ENCODE peak calls at places on chromosomes 2 and 18, in nine cellular contexts. Y is amniotic stem cell; Z is HT-29; P is CD4-positive, alpha-beta memory T cell; U is IMR-90; E is CD8-positive, alpha-beta T cell; R is caudate nucleus; I is NCI-H1105; X is psoas muscle. F is an unnamed sample.

GRCh38 chr18:3758531-3758930 is 308.6 kb downstream of the TGIF1 start:
- DNase-seq in Y (no peak), I (no peak), P (no peak), E (no peak), R (no peak), Z (no peak), X (no peak), U (peak), F (no peak)

GRCh38 chr2:144679942-144680341 is 160.0 kb upstream of the ZEB2 start:
- DNase-seq in X (no peak), Z (no peak), I (peak), U (no peak), R (no peak), Y (no peak), E (no peak), P (no peak), F (no peak)

GRCh38 chr2:44169155-44169898 is 652 bp downstream of the PPM1B start:
- DNase-seq in E (peak), Z (peak), R (peak), Y (no peak), U (peak), X (peak), P (peak), I (no peak), F (peak)

GRCh38 chr2:122804494-122804893 is 1049.0 kb downstream of the TSN start:
- DNase-seq in Z (no peak), P (no peak), E (no peak), X (no peak), R (no peak), I (no peak), Y (no peak), U (no peak), F (no peak)

GRCh38 chr2:3612639-3613523 is 18.0 kb downstream of the COLEC11 start:
- DNase-seq in P (no peak), X (no peak), E (no peak), R (no peak), Y (no peak), Z (no peak), I (no peak), U (no peak), F (no peak)

GRCh38 chr2:65576861-65577601 is 144.6 kb upstream of the SPRED2 start:
- DNase-seq in X (no peak), U (peak), I (no peak), E (no peak), Y (peak), R (no peak), Z (peak), P (no peak), F (no peak)

GRCh38 chr2:96604104-96604503 is 34.0 kb downstream of the KANSL3 start:
- DNase-seq in Y (no peak), E (no peak), Z (peak), X (no peak), U (no peak), I (no peak), P (no peak), R (no peak), F (no peak)

GRCh38 chr2:46460241-46460921 is 19.0 kb upstream of the TMEM247 start:
- DNase-seq in Z (no peak), U (no peak), I (no peak), Y (no peak), E (no peak), P (no peak), X (no peak), R (peak), F (no peak)

GRCh38 chr2:27049422-27050280 is 1.8 kb upstream of the AGBL5 start:
- DNase-seq in X (no peak), U (no peak), P (peak), Y (no peak), R (peak), Z (no peak), E (peak), I (no peak), F (peak)

GRCh38 chr2:220162320-220162719 is 534.9 kb downstream of the SLC4A3 start:
- DNase-seq in Y (no peak), E (no peak), U (peak), I (no peak), Z (no peak), R (no peak), P (no peak), X (no peak), F (no peak)

GRCh38 chr18:78918707-78919106 is 60.9 kb upstream of the SALL3 start:
- DNase-seq in E (no peak), Y (no peak), P (no peak), I (no peak), Z (no peak), R (no peak), X (no peak), U (no peak), F (no peak)

F was measured in activated gamma-delta T cell treated with Interleukin-2 at 50 U/mL for 16 hours.